ENCODE peak calls at places on chromosomes 13 and 19, in four cellular contexts. P is brain microvascular endothelial cell, E is ascending aorta, L is heart right ventricle. G is an unnamed sample.

GRCh38 chr19:958967-959685 is 25.0 kb upstream of the WDR18 start:
- DNase-seq in P (peak), E (no peak), L (no peak), G (no peak)

GRCh38 chr19:35088514-35088913 is 27.1 kb upstream of the FXYD3 start:
- DNase-seq in E (no peak), P (peak), L (no peak), G (no peak)

GRCh38 chr19:53019684-53020083 is 6.0 kb downstream of the ERVV-1 start:
- DNase-seq in P (no peak), E (no peak), L (no peak), G (no peak)

GRCh38 chr19:4602915-4603314 is 36.4 kb upstream of the TNFAIP8L1 start:
- DNase-seq in E (no peak), P (no peak), L (no peak), G (no peak)

GRCh38 chr13:114101325-114101821 is 31.1 kb downstream of the RASA3 start:
- DNase-seq in E (peak), L (no peak), P (no peak), G (peak)

GRCh38 chr19:18660939-18661338 is 22.5 kb upstream of the CRTC1 start:
- DNase-seq in E (no peak), L (no peak), P (no peak), G (no peak)

GRCh38 chr13:46588019-46588418 is 35.0 kb downstream of the LRCH1 start:
- DNase-seq in P (no peak), E (no peak), L (no peak), G (no peak)

GRCh38 chr13:39602614-39603366 is at the start of gene LHFPL6:
- DNase-seq in L (peak), P (peak), E (peak), G (peak)

GRCh38 chr13:111259058-111259457 is 61.4 kb upstream of the TEX29 start:
- DNase-seq in P (no peak), L (no peak), E (no peak), G (no peak)

GRCh38 chr19:46862504-46862835 is 1.7 kb downstream of the ARHGAP35 start:
- DNase-seq in P (no peak), E (peak), L (no peak), G (no peak)

GRCh38 chr13:23966691-23967615 is 69.7 kb upstream of the C1QTNF9B start:
- DNase-seq in P (no peak), E (no peak), L (no peak), G (no peak)
- H3K4me3 ChIP-seq in P (no peak), E (no peak), L (peak), G (peak)

DNA sequence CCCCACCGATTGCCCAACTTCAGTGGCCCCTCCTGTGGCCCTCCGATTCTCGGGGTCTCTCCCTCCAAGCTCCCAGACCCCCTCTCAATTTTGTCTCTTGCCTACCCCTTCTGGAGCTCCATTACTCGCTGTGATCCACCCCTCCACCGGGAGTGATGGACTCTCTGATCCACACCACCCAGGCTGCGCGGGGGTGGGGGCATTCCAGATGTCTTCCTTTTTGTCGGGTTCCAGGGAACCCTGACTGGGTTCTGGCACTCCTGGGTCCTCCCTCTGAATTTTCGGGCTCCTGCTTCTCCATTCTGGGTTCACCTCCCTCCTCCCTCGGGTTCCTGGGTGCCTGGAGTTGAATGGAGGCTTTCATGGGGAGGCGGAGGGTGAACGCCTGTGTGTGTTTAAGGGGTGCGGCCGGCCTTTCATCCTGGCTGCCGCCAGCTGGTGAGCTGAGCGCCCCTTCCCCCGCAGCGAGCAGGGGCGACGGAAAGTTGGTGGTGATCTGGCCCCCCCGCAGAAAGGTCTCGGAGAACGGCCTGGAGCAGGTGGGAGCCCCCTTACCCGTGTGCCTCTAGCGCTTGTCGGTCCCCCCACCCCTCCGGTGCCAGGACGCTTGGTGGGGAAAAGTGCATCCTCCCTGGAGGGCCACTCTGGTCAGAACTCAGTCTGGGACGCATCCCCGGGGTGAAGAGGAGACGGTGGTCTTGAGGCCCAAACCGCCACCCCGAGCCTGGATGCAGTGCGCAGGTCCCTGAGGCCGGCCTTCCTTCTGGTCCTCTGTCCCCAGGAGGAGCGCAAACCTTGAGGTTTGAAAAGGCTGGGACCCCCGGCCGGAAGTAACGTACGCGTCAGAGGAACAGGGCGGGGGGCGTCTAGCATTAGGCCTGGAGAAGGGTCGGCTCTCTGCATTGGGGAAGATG is 1.6 kb downstream of the MISP3 start:
- DNase-seq in E (no peak), L (no peak), P (no peak), G (peak)
- TF ChIP-seq CTCF in E (no peak), L (no peak), P (no peak), G (no peak)

DNA sequence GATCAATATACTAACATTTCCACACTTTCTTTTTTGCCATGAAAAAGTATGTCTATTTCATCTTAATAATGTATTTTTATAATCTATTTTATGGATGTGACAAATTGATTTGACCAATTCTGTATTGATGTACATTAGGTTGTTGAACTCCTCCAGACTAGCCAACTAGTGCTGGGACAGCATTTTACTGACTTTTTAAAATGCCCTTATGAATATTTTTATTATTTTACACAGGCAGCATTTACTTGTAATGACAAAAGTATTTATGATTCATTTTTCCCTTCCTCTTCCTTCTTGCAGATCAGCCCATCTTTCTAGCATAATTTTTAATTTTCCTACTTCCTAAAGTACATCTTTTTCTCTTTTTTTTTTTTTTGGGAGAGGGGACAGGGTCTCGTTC is 918 bp upstream of the FUZ start:
- DNase-seq in P (no peak), L (no peak), E (no peak), G (no peak)
- H3K4me3 ChIP-seq in P (peak), L (peak), E (peak), G (no peak)

GRCh38 chr19:31516756-31517155 is 167.5 kb upstream of the TSHZ3 start:
- DNase-seq in E (no peak), P (no peak), L (no peak), G (no peak)
- TF ChIP-seq CTCF in E (no peak), P (no peak), L (no peak), G (no peak)

GRCh38 chr19:36665832-36666231 is 805 bp downstream of the ZNF461 start:
- DNase-seq in P (no peak), E (no peak), L (no peak), G (no peak)

GRCh38 chr19:36672368-36672767 is 5.7 kb upstream of the ZNF461 start:
- DNase-seq in P (no peak), E (no peak), L (no peak), G (no peak)

GRCh38 chr19:36674201-36674600 is 7.6 kb upstream of the ZNF461 start:
- DNase-seq in P (no peak), L (no peak), E (no peak), G (no peak)

GRCh38 chr19:36668646-36669045 is 2.0 kb upstream of the ZNF461 start:
- DNase-seq in P (no peak), E (no peak), L (no peak), G (no peak)
- H3K4me3 ChIP-seq in P (no peak), E (no peak), L (no peak), G (no peak)

G was measured in ovary.